ENCODE peak calls at places on chromosome 4, in four cellular contexts. T is WTC11, Z is HepG2, R is K562. Q is an unnamed sample.

GRCh38 chr4:70559216-70559830 is 32.7 kb upstream of the AMBN start:
- DNase-seq in Z (peak), R (peak), T (peak), Q (no peak)

GRCh38 chr4:118811008-118811764 is 24.7 kb downstream of the SEC24D start:
- DNase-seq in T (no peak), R (no peak), Z (no peak), Q (no peak)

GRCh38 chr4:110902500-110902899 is 279.6 kb upstream of the PITX2 start:
- DNase-seq in T (no peak), Z (no peak), R (no peak), Q (no peak)

GRCh38 chr4:125520258-125520990 is 205.7 kb downstream of the FAT4 start:
- DNase-seq in T (no peak), Z (no peak), R (no peak), Q (no peak)

GRCh38 chr4:27088491-27088890 is 227.8 kb downstream of the STIM2 start:
- DNase-seq in R (no peak), Z (no peak), T (no peak), Q (no peak)

GRCh38 chr4:15719506-15719905 is 16.6 kb downstream of the BST1 start:
- DNase-seq in T (no peak), R (no peak), Z (no peak), Q (no peak)

GRCh38 chr4:47837582-47838294 is at the start of gene CORIN:
- DNase-seq in R (no peak), Z (no peak), T (peak), Q (no peak)

GRCh38 chr4:137519406-137519805 is 12.9 kb downstream of the PCDH18 start:
- DNase-seq in T (no peak), R (no peak), Z (no peak), Q (no peak)

GRCh38 chr4:152398060-152398459 is 137.8 kb downstream of the FBXW7 start:
- DNase-seq in T (no peak), R (peak), Z (peak), Q (no peak)

GRCh38 chr4:24793219-24794005 is 2.0 kb upstream of the SOD3 start:
- DNase-seq in Z (peak), R (no peak), T (no peak), Q (no peak)

GRCh38 chr4:143626134-143626859 is 74.2 kb downstream of the FREM3 start:
- DNase-seq in R (no peak), Z (no peak), T (no peak), Q (no peak)

GRCh38 chr4:149292422-149293055 is 523.1 kb downstream of the IQCM start:
- DNase-seq in R (no peak), Z (no peak), T (no peak), Q (no peak)

GRCh38 chr4:185638093-185638492 is 102.8 kb upstream of the PDLIM3 start:
- DNase-seq in Z (no peak), R (no peak), T (no peak), Q (no peak)

GRCh38 chr4:151865327-151865726 is 104.5 kb upstream of the GATB start:
- DNase-seq in Z (no peak), R (no peak), T (no peak), Q (no peak)

GRCh38 chr4:31917334-31917733 is 1197.2 kb downstream of the PCDH7 start:
- DNase-seq in Z (no peak), T (no peak), R (no peak), Q (no peak)

GRCh38 chr4:24322517-24322916 is 261.8 kb downstream of the DHX15 start:
- DNase-seq in T (no peak), Z (no peak), R (no peak), Q (no peak)

GRCh38 chr4:118846981-118847380 is 11.1 kb upstream of the SEC24D start:
- DNase-seq in R (no peak), Z (no peak), T (no peak), Q (no peak)

GRCh38 chr4:32778025-32778424 is 2057.9 kb downstream of the PCDH7 start:
- DNase-seq in R (no peak), T (no peak), Z (no peak), Q (no peak)

GRCh38 chr4:108029731-108030130 is 40.0 kb downstream of the HADH start:
- DNase-seq in R (no peak), T (no peak), Z (no peak), Q (no peak)

GRCh38 chr4:94577136-94577535 is 125.4 kb downstream of the PDLIM5 start:
- DNase-seq in T (peak), R (no peak), Z (no peak), Q (no peak)

GRCh38 chr4:17103231-17103630 is 204.8 kb upstream of the LDB2 start:
- DNase-seq in R (no peak), Z (no peak), T (no peak), Q (no peak)

GRCh38 chr4:14336656-14337055 is 665.6 kb upstream of the CPEB2 start:
- DNase-seq in R (no peak), T (no peak), Z (no peak), Q (no peak)

GRCh38 chr4:25795566-25796454 is 67.0 kb downstream of the SEL1L3 start:
- DNase-seq in Z (peak), T (peak), R (no peak), Q (no peak)

GRCh38 chr4:122548452-122548851 is 72.4 kb downstream of the IL21 start:
- DNase-seq in Z (no peak), T (no peak), R (no peak), Q (no peak)

GRCh38 chr4:165720411-165721082 is 152.5 kb upstream of the TLL1 start:
- DNase-seq in Z (no peak), T (no peak), R (no peak), Q (no peak)

GRCh38 chr4:110631582-110632505 is 9.0 kb upstream of the PITX2 start:
- DNase-seq in Z (peak), T (peak), R (peak), Q (no peak)

GRCh38 chr4:104262678-104263077 is 232.0 kb downstream of the CXXC4 start:
- DNase-seq in Z (no peak), R (no peak), T (no peak), Q (no peak)

DNA sequence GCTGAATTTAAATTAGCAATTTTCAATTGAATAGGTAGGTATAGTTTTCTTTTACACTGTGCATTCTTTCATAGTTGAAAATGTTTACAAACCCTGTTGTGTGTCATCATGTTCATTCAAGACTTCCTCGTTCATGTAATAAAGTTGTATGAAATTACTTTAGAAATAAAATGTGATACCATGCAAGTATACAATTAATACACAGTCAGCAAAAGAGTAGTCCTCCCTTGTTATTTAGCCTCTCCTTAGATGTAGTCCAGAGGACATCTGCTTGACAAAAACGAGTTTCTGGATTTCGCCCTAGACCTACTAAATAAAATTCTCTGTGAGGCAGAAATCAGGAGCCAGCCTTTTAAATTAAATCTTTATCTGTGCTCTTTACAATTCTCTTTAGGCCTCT is 231.6 kb downstream of the CXXC4 start:
- DNase-seq in R (no peak), T (no peak), Z (no peak), Q (no peak)
- TF ChIP-seq CREM in R (no peak), T (no peak), Z (no peak), Q (no peak)

GRCh38 chr4:84319124-84319523 is 180.0 kb downstream of the NKX6-1 start:
- DNase-seq in T (no peak), Z (no peak), R (no peak), Q (no peak)
- TF ChIP-seq CBFB in T (no peak), Z (no peak), R (no peak), Q (no peak)

DNA sequence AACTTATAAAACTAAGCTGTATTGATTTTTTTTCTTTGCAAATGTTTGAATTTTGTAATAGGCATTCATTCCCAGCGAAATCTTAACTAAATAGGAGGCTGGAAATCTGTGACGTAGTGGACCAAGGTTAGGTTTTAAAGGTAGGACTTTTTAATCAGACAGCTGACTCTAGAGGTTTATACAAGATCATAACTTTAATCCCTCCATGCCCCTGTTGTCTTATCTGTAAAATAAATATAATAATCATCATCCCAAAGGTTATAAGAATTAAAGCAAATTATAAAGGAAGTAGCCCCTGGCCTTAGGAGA is 101.3 kb downstream of the SHROOM3 start:
- DNase-seq in Z (no peak), R (no peak), T (no peak), Q (no peak)
- TF ChIP-seq CREM in Z (no peak), R (no peak), T (no peak), Q (no peak)

DNA sequence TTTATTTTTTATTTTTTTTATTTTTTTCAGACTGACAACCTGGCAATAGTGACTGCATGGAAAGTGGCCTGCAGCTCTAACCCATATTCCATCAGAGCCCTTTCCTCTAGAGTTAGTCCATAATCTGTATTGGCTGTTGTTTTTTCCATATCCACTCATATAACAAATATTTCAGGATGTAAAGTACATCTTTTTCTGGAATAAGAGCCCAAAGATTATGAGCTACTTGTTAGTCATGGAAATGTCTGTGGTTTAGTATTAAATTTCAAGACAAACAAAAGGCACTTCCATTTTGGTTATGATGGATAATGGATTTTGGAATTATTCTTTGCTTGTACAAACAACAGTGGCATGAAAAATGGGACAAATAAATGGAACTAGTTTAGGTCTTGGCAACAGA is 296.0 kb upstream of the HS3ST1 start:
- DNase-seq in R (no peak), T (no peak), Z (no peak), Q (no peak)
- TF ChIP-seq CBFB in R (no peak), T (no peak), Z (no peak), Q (no peak)

GRCh38 chr4:3408793-3409330 is 32.9 kb upstream of the HGFAC start:
- DNase-seq in Z (no peak), R (no peak), T (no peak), Q (no peak)

GRCh38 chr4:3411676-3412075 is 30.1 kb upstream of the HGFAC start:
- DNase-seq in R (no peak), Z (no peak), T (no peak), Q (no peak)

GRCh38 chr4:3410401-3411135 is 31.2 kb upstream of the HGFAC start:
- DNase-seq in R (no peak), Z (no peak), T (no peak), Q (no peak)

GRCh38 chr4:3407930-3408792 is 33.6 kb upstream of the HGFAC start:
- DNase-seq in R (no peak), T (no peak), Z (peak), Q (no peak)

GRCh38 chr4:3409571-3410091 is 32.1 kb upstream of the HGFAC start:
- DNase-seq in T (no peak), R (no peak), Z (no peak), Q (no peak)
- TF ChIP-seq CREM in T (no peak), R (no peak), Z (no peak), Q (no peak)

DNA sequence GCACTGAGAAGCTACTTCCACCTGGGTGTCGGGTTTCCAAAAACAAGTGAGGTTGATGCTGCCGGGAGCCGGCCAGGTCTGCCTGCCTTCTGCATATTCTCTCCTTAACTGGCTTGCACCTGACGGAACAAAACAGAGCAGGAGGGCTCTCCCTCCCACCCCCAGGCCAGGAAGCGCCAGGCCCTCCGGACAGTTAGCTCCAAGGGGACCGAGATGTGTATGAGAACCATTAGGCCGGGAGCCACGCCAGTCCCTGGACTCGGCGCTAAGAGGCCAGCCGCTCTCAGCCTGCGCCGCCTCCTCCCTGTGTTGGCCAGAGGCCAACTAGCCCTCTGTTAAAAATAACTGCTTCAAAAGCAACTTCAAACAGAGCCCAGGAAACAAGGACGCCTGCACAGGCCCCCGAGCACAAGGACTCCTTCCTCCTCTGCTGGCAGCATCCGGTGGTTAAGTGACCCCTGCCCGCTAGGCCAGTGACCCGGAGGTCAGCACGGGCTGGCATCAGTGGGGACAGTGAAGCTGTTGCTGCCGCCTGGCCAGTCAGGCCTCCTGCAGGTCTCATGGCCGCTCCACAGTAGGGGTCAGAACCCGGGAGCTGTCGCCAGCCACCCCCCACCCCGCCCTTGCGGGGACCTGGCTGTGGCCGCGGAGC is 107.9 kb downstream of the ABLIM2 start:
- DNase-seq in Z (peak), T (peak), R (peak), Q (no peak)
- TF ChIP-seq CBFB in Z (peak), T (no peak), R (no peak), Q (no peak)

Q was measured in GM12878.